ENCODE peak calls at places on chromosomes 1 and 21, in five cellular contexts. S is foreskin fibroblast, F is cardiac fibroblast, I is fibroblast of lung, H is stomach. L is an unnamed sample.

GRCh38 chr1:213138892-213139291 is 87.9 kb downstream of the RPS6KC1 start:
- DNase-seq in S (peak; percentile 10), F (peak; percentile 67), I (peak; percentile 36), H (no peak), L (no peak)

GRCh38 chr1:239987103-239987745 is 104.5 kb upstream of the FMN2 start:
- DNase-seq in S (peak; percentile 36), F (peak; percentile 73), I (peak; percentile 70), H (peak; percentile 62), L (peak; percentile 26)

GRCh38 chr1:104878203-104878911 is 1128.7 kb downstream of the AMY1C start:
- DNase-seq in S (no peak), F (no peak), I (no peak), H (no peak), L (peak; percentile 22)

GRCh38 chr1:50704126-50704525 is 255.9 kb downstream of the FAF1 start:
- DNase-seq in S (peak; percentile 12), F (peak; percentile 59), I (peak; percentile 50), H (no peak), L (peak; percentile 40)

GRCh38 chr1:63255153-63255552 is 67.2 kb upstream of the FOXD3 start:
- DNase-seq in S (no peak), F (peak; percentile 18), I (no peak), H (no peak), L (no peak)

GRCh38 chr21:20276954-20277353 is 721.3 kb upstream of the NCAM2 start:
- DNase-seq in S (no peak), F (no peak), I (no peak), H (no peak), L (no peak)

GRCh38 chr1:44471911-44472439 is 66.9 kb downstream of the RNF220 start:
- DNase-seq in S (no peak), F (no peak), I (no peak), H (no peak), L (no peak)

GRCh38 chr1:35845766-35846165 is 37.2 kb upstream of the AGO1 start:
- DNase-seq in S (no peak), F (no peak), I (no peak), H (no peak), L (no peak)

GRCh38 chr1:110718452-110718851 is 43.7 kb upstream of the KCNA3 start:
- DNase-seq in S (no peak), F (no peak), I (no peak), H (no peak), L (no peak)

GRCh38 chr1:160863422-160864131 is 890 bp upstream of the CD244 start:
- DNase-seq in S (no peak), F (no peak), I (no peak), H (no peak), L (no peak)

GRCh38 chr21:45820171-45821091 is 161.1 kb upstream of the COL6A1 start:
- DNase-seq in S (peak; percentile 81), F (peak; percentile 93), I (peak; percentile 95), H (peak; percentile 75), L (peak; percentile 86)

GRCh38 chr1:89974211-89974610 is 20.7 kb upstream of the ZNF326 start:
- DNase-seq in S (no peak), F (no peak), I (no peak), H (no peak), L (no peak)

GRCh38 chr1:197284972-197285371 is 16.9 kb downstream of the CRB1 start:
- DNase-seq in S (no peak), F (no peak), I (no peak), H (no peak), L (no peak)

GRCh38 chr1:155022136-155022926 is 11.2 kb downstream of the DCST2 start:
- DNase-seq in S (no peak), F (no peak), I (no peak), H (no peak), L (no peak)

GRCh38 chr1:92323473-92324453 is 24.9 kb downstream of the RPAP2 start:
- DNase-seq in S (no peak), F (no peak), I (no peak), H (no peak), L (no peak)

GRCh38 chr1:110657351-110657750 is 17.4 kb downstream of the KCNA3 start:
- DNase-seq in S (no peak), F (no peak), I (no peak), H (no peak), L (no peak)

GRCh38 chr1:24149854-24150227 is 6.9 kb upstream of the IL22RA1 start:
- DNase-seq in S (no peak), F (peak; percentile 65), I (peak; percentile 47), H (peak; percentile 58), L (no peak)

GRCh38 chr1:236119935-236120484 is 22.3 kb upstream of the GPR137B start:
- DNase-seq in S (no peak), F (no peak), I (no peak), H (no peak), L (no peak)

GRCh38 chr1:229271448-229272120 is 673 bp downstream of the RAB4A start:
- DNase-seq in S (peak; percentile 16), F (peak; percentile 36), I (peak; percentile 43), H (peak; percentile 37), L (no peak)

GRCh38 chr21:32386195-32386870 is 6.5 kb downstream of the URB1 start:
- DNase-seq in S (peak; percentile 22), F (peak; percentile 48), I (no peak), H (peak; percentile 31), L (no peak)

GRCh38 chr1:208885046-208885445 is 640.9 kb upstream of the PLXNA2 start:
- DNase-seq in S (no peak), F (no peak), I (no peak), H (no peak), L (no peak)

GRCh38 chr1:209565759-209566678 is 17.5 kb upstream of the CAMK1G start:
- DNase-seq in S (peak; percentile 61), F (peak; percentile 90), I (peak; percentile 82), H (peak; percentile 89), L (peak; percentile 89)

GRCh38 chr1:108852141-108852540 is 4.8 kb downstream of the AKNAD1 start:
- DNase-seq in S (no peak), F (peak; percentile 37), I (peak; percentile 47), H (no peak), L (no peak)

GRCh38 chr1:240091614-240092300 is at the start of gene FMN2:
- DNase-seq in S (peak; percentile 73), F (no peak), I (no peak), H (no peak), L (peak; percentile 31)

GRCh38 chr21:15645830-15646229 is 84.0 kb upstream of the USP25 start:
- DNase-seq in S (no peak), F (no peak), I (no peak), H (no peak), L (no peak)

GRCh38 chr1:45857101-45857700 is 53.8 kb downstream of the MAST2 start:
- DNase-seq in S (no peak), F (no peak), I (no peak), H (no peak), L (no peak)

GRCh38 chr21:42162831-42163510 is 56.0 kb upstream of the ABCG1 start:
- DNase-seq in S (no peak), F (peak; percentile 25), I (peak; percentile 14), H (no peak), L (no peak)

GRCh38 chr1:6343506-6344405 is 49.8 kb downstream of the ACOT7 start:
- DNase-seq in S (peak; percentile 86), F (peak; percentile 91), I (peak; percentile 84), H (peak; percentile 76), L (peak; percentile 81)

GRCh38 chr1:91406773-91407389 is 2.2 kb upstream of the HFM1 start:
- DNase-seq in S (peak; percentile 6), F (no peak), I (peak; percentile 27), H (no peak), L (no peak)

GRCh38 chr1:147892731-147893214 is 9.8 kb upstream of the GJA8 start:
- DNase-seq in S (peak; percentile 39), F (peak; percentile 75), I (peak; percentile 73), H (no peak), L (peak; percentile 26)

GRCh38 chr1:187762109-187762508 is 933.4 kb downstream of the PLA2G4A start:
- DNase-seq in S (peak; percentile 6), F (no peak), I (peak; percentile 30), H (no peak), L (no peak)

GRCh38 chr1:205344010-205344808 is 12.5 kb downstream of the KLHDC8A start:
- DNase-seq in S (no peak), F (no peak), I (no peak), H (peak; percentile 66), L (peak; percentile 41)

GRCh38 chr1:205346956-205347574 is 9.7 kb downstream of the KLHDC8A start:
- DNase-seq in S (no peak), F (no peak), I (no peak), H (no peak), L (no peak)

GRCh38 chr1:205345761-205346160 is 11.0 kb downstream of the KLHDC8A start:
- DNase-seq in S (no peak), F (no peak), I (no peak), H (no peak), L (no peak)

GRCh38 chr1:205340674-205341073 is 16.0 kb downstream of the KLHDC8A start:
- DNase-seq in S (no peak), F (no peak), I (no peak), H (no peak), L (no peak)

GRCh38 chr1:205343431-205344009 is 13.2 kb downstream of the KLHDC8A start:
- DNase-seq in S (no peak), F (no peak), I (no peak), H (no peak), L (peak; percentile 54)
- TF ChIP-seq CTCF in S (no peak), F (no peak), I (no peak), H (no peak), L (peak; percentile 67)

GRCh38 chr1:83545450-83545849 is 453.5 kb downstream of the TTLL7 start:
- DNase-seq in S (no peak), F (no peak), I (no peak), H (no peak), L (peak; percentile 11)
- TF ChIP-seq CTCF in S (no peak), F (no peak), I (no peak), H (no peak), L (peak; percentile 71)

DNA sequence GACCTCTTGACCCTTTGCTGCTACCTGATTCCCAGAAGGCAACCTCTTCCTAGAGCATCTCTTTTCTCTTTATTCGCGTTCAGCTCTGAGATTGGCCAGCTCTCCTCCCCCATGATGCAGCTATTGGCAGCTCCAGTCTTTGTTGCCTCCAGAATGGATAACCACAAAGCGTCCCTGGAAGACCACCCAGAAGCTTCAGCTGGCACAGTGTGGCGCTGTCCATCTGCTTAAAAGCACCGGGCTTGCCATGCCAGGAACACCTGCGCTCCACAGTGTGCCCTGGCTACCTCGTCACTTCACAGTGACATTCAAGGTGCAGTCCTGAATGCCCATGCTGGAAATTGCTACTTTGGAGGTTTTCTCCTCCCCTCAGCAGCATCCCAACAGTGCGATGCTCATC is 353.9 kb downstream of the LMO4 start:
- DNase-seq in S (no peak), F (no peak), I (no peak), H (no peak), L (no peak)
- TF ChIP-seq CTCF in S (no peak), F (no peak), I (no peak), H (no peak), L (no peak)

GRCh38 chr1:9718006-9718680 is 66.6 kb downstream of the PIK3CD start:
- DNase-seq in S (no peak), F (no peak), I (no peak), H (no peak), L (no peak)

GRCh38 chr1:9719978-9720722 is 68.6 kb downstream of the PIK3CD start:
- DNase-seq in S (no peak), F (no peak), I (no peak), H (no peak), L (peak; percentile 38)

GRCh38 chr1:9715536-9716226 is 64.2 kb downstream of the PIK3CD start:
- DNase-seq in S (no peak), F (no peak), I (no peak), H (no peak), L (no peak)

GRCh38 chr1:9716404-9717192 is 65.1 kb downstream of the PIK3CD start:
- DNase-seq in S (no peak), F (no peak), I (no peak), H (no peak), L (no peak)

GRCh38 chr1:9717193-9718005 is 65.9 kb downstream of the PIK3CD start:
- DNase-seq in S (no peak), F (no peak), I (no peak), H (peak; percentile 62), L (no peak)
- TF ChIP-seq CTCF in S (no peak), F (no peak), I (no peak), H (no peak), L (no peak)

L was measured in endothelial cell.